ENCODE peak calls at places on chromosomes 12 and 14, in four cellular contexts. U is NT2/D1, A is H9, E is endodermal cell. V is an unnamed sample.

GRCh38 chr12:44078273-44078672 is 242.4 kb downstream of the TMEM117 start:
- DNase-seq in A (no peak), E (no peak), U (no peak), V (no peak)

GRCh38 chr14:33914676-33915516 is 36.0 kb downstream of the EGLN3 start:
- DNase-seq in A (no peak), E (peak), U (no peak), V (no peak)

GRCh38 chr14:77674931-77675330 is 32.9 kb downstream of the ALKBH1 start:
- DNase-seq in E (no peak), A (no peak), U (no peak), V (no peak)

GRCh38 chr12:50572275-50572674 is 67.5 kb downstream of the DIP2B start:
- DNase-seq in E (no peak), A (no peak), U (no peak), V (no peak)

GRCh38 chr14:85038526-85038925 is 491.4 kb upstream of the FLRT2 start:
- DNase-seq in A (no peak), E (no peak), U (no peak), V (no peak)

GRCh38 chr12:99455350-99456037 is 192.1 kb upstream of the GARIN6 start:
- DNase-seq in E (peak), A (peak), U (peak), V (no peak)

GRCh38 chr12:34602213-34602940 is 580.1 kb downstream of the ALG10 start:
- DNase-seq in A (no peak), E (no peak), U (no peak), V (no peak)

GRCh38 chr12:13661005-13661887 is 320.2 kb downstream of the GRIN2B start:
- DNase-seq in U (peak), E (peak), A (peak), V (peak)

GRCh38 chr14:80325688-80326087 is 114.4 kb upstream of the DIO2 start:
- DNase-seq in A (no peak), U (no peak), E (no peak), V (no peak)

GRCh38 chr12:123085730-123086487 is 65.0 kb downstream of the PITPNM2 start:
- DNase-seq in E (no peak), A (no peak), U (no peak), V (no peak)

GRCh38 chr14:86626530-86626929 is 1096.6 kb downstream of the FLRT2 start:
- DNase-seq in E (no peak), A (no peak), U (no peak), V (peak)

GRCh38 chr14:101408077-101408831 is 153.0 kb upstream of the DIO3 start:
- DNase-seq in U (no peak), E (no peak), A (no peak), V (no peak)

GRCh38 chr12:121579190-121579791 is 1.5 kb downstream of the KDM2B start:
- DNase-seq in A (peak), E (peak), U (no peak), V (peak)

GRCh38 chr14:92122351-92122677 is 545 bp downstream of the CPSF2 start:
- DNase-seq in E (no peak), A (no peak), U (no peak), V (no peak)

GRCh38 chr12:9606736-9607372 is 862 bp downstream of the KLRB1 start:
- DNase-seq in A (no peak), U (no peak), E (no peak), V (no peak)

GRCh38 chr12:96091833-96092232 is 56.4 kb upstream of the LTA4H start:
- DNase-seq in A (peak), U (no peak), E (peak), V (no peak)

GRCh38 chr14:105168496-105168978 is at the start of gene JAG2:
- DNase-seq in U (no peak), E (peak), A (peak), V (no peak)
- H3K9ac ChIP-seq in U (peak), E (no peak), A (no peak), V (no peak)

DNA sequence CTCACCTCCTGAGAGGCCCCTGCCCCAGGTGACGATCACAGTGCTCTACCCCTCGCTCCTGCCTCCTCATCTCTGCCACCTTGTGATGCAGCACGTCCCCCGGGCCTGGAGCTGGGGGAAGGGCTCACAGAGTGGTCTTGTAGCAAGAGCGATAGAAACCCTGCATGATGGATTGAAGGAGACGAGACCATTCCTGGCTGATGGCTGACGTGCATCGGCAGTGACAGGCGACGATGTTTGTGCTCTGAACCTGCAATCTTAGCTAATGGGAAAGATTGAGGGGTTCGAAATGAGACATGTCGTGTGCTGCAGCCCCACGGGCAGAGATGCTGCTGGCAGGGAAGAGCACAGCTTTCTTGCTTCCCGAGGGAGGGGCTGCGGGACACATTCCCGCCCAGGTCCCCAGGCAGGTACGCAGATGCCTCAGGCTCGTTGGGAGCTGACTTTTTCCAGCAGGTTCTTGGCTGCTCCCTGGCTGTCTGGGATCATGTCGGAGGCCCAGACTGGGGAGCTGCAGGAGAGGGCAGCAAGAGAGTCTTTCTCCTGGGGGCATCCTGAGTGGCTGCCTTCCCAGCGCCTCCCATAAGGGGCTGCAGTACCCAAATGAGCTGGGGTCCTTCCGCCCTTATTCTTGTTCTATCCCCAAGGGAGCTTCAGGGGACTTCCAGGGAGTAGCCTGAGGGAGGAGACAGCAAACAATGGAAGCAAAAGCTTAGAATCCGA is 38.7 kb upstream of the GPATCH2L start:
- DNase-seq in U (no peak), A (peak), E (peak), V (no peak)
- H3K9ac ChIP-seq in U (peak), A (no peak), E (no peak), V (no peak)

GRCh38 chr12:31504625-31505222 is 86.2 kb downstream of the DENND5B start:
- DNase-seq in E (no peak), U (no peak), A (no peak), V (no peak)
- H3K9ac ChIP-seq in E (no peak), U (no peak), A (no peak), V (no peak)

GRCh38 chr14:30194769-30195168 is 267.1 kb upstream of the PRKD1 start:
- DNase-seq in A (no peak), E (no peak), U (no peak), V (no peak)
- H3K9ac ChIP-seq in A (no peak), E (no peak), U (no peak), V (no peak)

GRCh38 chr12:55745361-55746146 is 2.6 kb downstream of the GDF11 start:
- DNase-seq in A (peak), U (peak), E (peak), V (no peak)
- H3K9ac ChIP-seq in A (peak), U (peak), E (peak), V (peak)

DNA sequence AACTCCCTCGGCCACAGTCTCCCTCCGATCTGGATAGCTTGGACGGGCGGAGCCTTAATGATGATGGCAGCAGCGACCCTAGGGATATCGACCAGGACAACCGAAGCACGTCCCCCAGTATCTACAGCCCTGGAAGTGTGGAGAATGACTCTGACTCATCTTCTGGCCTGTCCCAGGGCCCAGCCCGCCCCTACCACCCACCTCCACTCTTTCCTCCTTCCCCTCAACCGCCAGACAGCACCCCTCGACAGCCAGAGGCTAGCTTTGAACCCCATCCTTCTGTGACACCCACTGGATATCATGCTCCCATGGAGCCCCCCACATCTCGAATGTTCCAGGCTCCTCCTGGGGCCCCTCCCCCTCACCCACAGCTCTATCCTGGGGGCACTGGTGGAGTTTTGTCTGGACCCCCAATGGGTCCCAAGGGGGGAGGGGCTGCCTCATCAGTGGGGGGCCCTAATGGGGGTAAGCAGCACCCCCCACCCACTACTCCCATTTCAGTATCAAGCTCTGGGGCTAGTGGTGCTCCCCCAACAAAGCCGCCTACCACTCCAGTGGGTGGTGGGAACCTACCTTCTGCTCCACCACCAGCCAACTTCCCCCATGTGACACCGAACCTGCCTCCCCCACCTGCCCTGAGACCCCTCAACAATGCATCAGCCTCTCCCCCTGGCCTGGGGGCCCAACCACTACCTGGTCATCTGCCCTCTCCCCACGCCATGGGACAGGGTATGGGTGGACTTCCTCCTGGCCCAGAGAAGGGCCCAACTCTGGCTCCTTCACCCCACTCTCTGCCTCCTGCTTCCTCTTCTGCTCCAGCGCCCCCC is 7.9 kb upstream of the RNU7-1 start:
- DNase-seq in A (no peak), U (no peak), E (no peak), V (no peak)
- H3K9ac ChIP-seq in A (no peak), U (peak), E (no peak), V (peak)

GRCh38 chr12:67018105-67018504 is 251.1 kb upstream of the CAND1 start:
- DNase-seq in U (no peak), A (peak), E (peak), V (no peak)
- H3K9ac ChIP-seq in U (no peak), A (no peak), E (no peak), V (no peak)

GRCh38 chr14:67963960-67964359 is 144.4 kb downstream of the RAD51B start:
- DNase-seq in A (no peak), U (no peak), E (no peak), V (no peak)
- H3K9ac ChIP-seq in A (no peak), U (no peak), E (no peak), V (no peak)

GRCh38 chr14:68843471-68844209 is 50.8 kb upstream of the ZFP36L1 start:
- DNase-seq in E (peak), U (peak), A (peak), V (peak)
- H3K9ac ChIP-seq in E (no peak), U (peak), A (peak), V (peak)

DNA sequence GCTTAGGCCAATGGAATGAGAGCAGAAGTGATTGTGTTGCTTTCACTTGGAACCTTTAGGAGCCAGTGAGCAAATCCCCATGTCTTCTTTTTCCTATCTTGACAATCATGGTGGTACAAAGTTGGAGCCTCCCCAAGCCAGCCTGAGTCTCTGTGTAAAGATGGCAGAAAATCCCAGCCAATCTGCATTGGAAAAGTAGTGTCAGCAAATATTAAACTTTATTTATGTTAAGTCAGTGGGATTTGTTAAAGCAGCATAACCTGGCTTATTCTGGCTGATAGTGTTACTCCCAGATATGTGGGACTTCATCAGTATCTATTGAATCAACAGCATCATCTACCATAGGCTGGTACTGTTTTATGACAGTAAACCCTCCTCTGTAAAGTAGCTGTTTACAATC is 2.2 kb upstream of the NUAK1 start:
- DNase-seq in A (no peak), E (peak), U (no peak), V (no peak)
- H3K9ac ChIP-seq in A (no peak), E (no peak), U (peak), V (no peak)

V was measured in DND-41.